ENCODE peak calls at places on chromosomes 11 and 22, in four cellular contexts. Z is HepG2, E is GM12878, P is K562. K is an unnamed sample.
A peak's percentile ranks its signal among the peaks of the same experiment; 100 is the strongest.

GRCh38 chr11:128929468-128929867 is 13.2 kb downstream of the TP53AIP1 start:
- DNase-seq in Z (no peak), E (no peak), P (no peak), K (no peak)

GRCh38 chr11:45100338-45100737 is 46.1 kb upstream of the PRDM11 start:
- DNase-seq in Z (no peak), E (no peak), P (peak; percentile 32), K (no peak)

GRCh38 chr11:10693509-10694071 is at the start of gene IRAG1:
- DNase-seq in Z (no peak), E (no peak), P (no peak), K (no peak)

GRCh38 chr11:59778122-59778521 is 22.9 kb downstream of the STX3 start:
- DNase-seq in Z (peak; percentile 29), E (no peak), P (no peak), K (no peak)

GRCh38 chr22:46798041-46798365 is 35.6 kb downstream of the TBC1D22A start:
- DNase-seq in Z (no peak), E (no peak), P (no peak), K (no peak)

GRCh38 chr11:78220218-78221157 is 31.8 kb downstream of the USP35 start:
- DNase-seq in Z (no peak), E (no peak), P (no peak), K (no peak)

GRCh38 chr11:116215471-116216113 is 557.2 kb downstream of the BUD13 start:
- DNase-seq in Z (no peak), E (no peak), P (no peak), K (no peak)

GRCh38 chr22:44668190-44668885 is 33.7 kb upstream of the PRR5 start:
- DNase-seq in Z (no peak), E (no peak), P (peak; percentile 80), K (peak; percentile 80)

GRCh38 chr11:15501566-15501965 is 386.8 kb downstream of the INSC start:
- DNase-seq in Z (no peak), E (no peak), P (no peak), K (no peak)

GRCh38 chr22:31272522-31273446 is 19.5 kb downstream of the PIK3IP1 start:
- DNase-seq in Z (peak; percentile 52), E (no peak), P (peak; percentile 26), K (peak; percentile 77)

GRCh38 chr11:70048279-70049024 is 29.7 kb upstream of the ANO1 start:
- DNase-seq in Z (no peak), E (no peak), P (peak; percentile 71), K (no peak)

GRCh38 chr11:108511851-108512474 is 13.8 kb upstream of the POGLUT3 start:
- DNase-seq in Z (no peak), E (no peak), P (no peak), K (no peak)

GRCh38 chr11:73393011-73393380 is 16.8 kb downstream of the RELT start:
- DNase-seq in Z (no peak), E (no peak), P (no peak), K (no peak)

GRCh38 chr11:127110542-127110941 is 110.0 kb upstream of the KIRREL3 start:
- DNase-seq in Z (no peak), E (no peak), P (no peak), K (no peak)
- TF ChIP-seq BRCA1 in Z (no peak), E (no peak), P (no peak), K (no peak)

GRCh38 chr11:114762437-114762836 is 84.1 kb downstream of the NXPE2 start:
- DNase-seq in Z (peak; percentile 26), E (no peak), P (peak; percentile 31), K (peak; percentile 74)
- TF ChIP-seq BRCA1 in Z (no peak), E (no peak), P (no peak), K (no peak)

GRCh38 chr11:110736158-110736553 is 23.9 kb upstream of the ARHGAP20 start:
- DNase-seq in Z (no peak), E (no peak), P (no peak), K (no peak)
- TF ChIP-seq BRCA1 in Z (no peak), E (no peak), P (no peak), K (no peak)

GRCh38 chr11:17921620-17922473 is 91.0 kb downstream of the SERGEF start:
- DNase-seq in Z (no peak), E (no peak), P (no peak), K (no peak)
- TF ChIP-seq BRCA1 in Z (no peak), E (no peak), P (no peak), K (no peak)

GRCh38 chr11:134574947-134575346 is 162.9 kb upstream of the B3GAT1 start:
- DNase-seq in Z (no peak), E (no peak), P (no peak), K (no peak)

GRCh38 chr11:134577801-134578200 is 165.8 kb upstream of the B3GAT1 start:
- DNase-seq in Z (no peak), E (no peak), P (no peak), K (no peak)

GRCh38 chr11:134576286-134576685 is 164.2 kb upstream of the B3GAT1 start:
- DNase-seq in Z (no peak), E (no peak), P (no peak), K (no peak)

GRCh38 chr11:134575504-134576230 is 163.6 kb upstream of the B3GAT1 start:
- DNase-seq in Z (no peak), E (no peak), P (no peak), K (peak; percentile 44)

DNA sequence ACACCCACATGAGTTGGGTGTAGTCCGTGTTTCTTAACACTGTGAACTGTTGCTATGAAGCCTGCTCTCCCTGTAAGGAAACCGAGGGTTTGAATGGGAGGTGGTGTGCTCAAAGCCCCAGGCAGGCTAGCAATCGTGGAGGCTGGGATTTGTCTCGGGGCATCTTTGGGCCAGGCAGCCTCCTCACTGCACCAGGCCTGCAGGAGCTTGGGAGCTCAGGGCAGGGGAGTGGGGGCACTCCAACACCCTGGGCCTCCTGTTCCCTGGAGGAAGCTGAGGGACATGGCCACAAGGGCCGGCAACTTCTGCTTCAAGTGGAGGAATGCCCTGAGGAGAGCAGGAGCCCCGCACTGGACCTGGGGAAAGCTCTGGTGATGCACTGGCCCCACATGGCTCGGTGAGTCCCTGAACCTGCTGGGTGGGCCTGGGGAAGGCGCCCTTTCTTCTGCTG is 164.7 kb upstream of the B3GAT1 start:
- DNase-seq in Z (no peak), E (no peak), P (no peak), K (peak; percentile 29)
- TF ChIP-seq BRCA1 in Z (no peak), E (no peak), P (no peak), K (no peak)

GRCh38 chr11:20592741-20593140 is 6.7 kb upstream of the SLC6A5 start:
- DNase-seq in Z (no peak), E (no peak), P (no peak), K (no peak)

GRCh38 chr11:20595101-20595500 is 4.3 kb upstream of the SLC6A5 start:
- DNase-seq in Z (no peak), E (no peak), P (no peak), K (no peak)

GRCh38 chr11:20584093-20584774 is 15.2 kb upstream of the SLC6A5 start:
- DNase-seq in Z (peak; percentile 7), E (no peak), P (no peak), K (no peak)

GRCh38 chr11:20594274-20595061 is 4.9 kb upstream of the SLC6A5 start:
- DNase-seq in Z (peak; percentile 27), E (no peak), P (no peak), K (no peak)

DNA sequence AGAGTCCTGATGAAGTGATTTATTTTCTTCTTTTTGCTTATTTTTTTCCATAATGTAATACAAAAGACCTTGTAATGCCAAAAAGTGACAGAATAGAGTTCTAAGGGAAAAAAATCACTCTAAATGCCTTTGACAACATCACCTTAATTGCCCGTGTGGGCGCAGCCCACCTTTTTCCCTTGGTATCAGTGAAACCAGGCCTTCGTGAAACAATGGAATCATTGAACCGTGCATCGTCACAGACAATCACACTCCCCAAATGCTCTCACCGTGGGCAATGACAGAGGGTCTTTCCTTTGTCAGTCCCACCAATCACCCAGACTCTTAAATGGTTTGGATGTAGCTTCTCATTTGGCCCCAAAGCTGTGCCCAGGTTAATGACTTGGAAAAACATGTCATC is 9.6 kb upstream of the SLC6A5 start:
- DNase-seq in Z (no peak), E (no peak), P (no peak), K (no peak)
- TF ChIP-seq BRCA1 in Z (no peak), E (no peak), P (no peak), K (no peak)

GRCh38 chr11:46300270-46300669 is 22.8 kb downstream of the CREB3L1 start:
- DNase-seq in Z (no peak), E (no peak), P (no peak), K (no peak)
- TF ChIP-seq BRCA1 in Z (no peak), E (no peak), P (no peak), K (no peak)

K was measured in H1.